ENCODE peak calls at places on chromosomes 7 and 10, in four cellular contexts. H, A, K and W are unnamed samples.

GRCh38 chr10:69364232-69364631 is 52.5 kb downstream of the TACR2 start:
- DNase-seq in H (no peak), K (no peak), A (no peak), W (no peak)

GRCh38 chr7:150368884-150369739 is 490 bp downstream of the REPIN1 start:
- DNase-seq in H (peak; percentile 66), A (peak; percentile 44), K (no peak), W (peak; percentile 33)

GRCh38 chr7:129670636-129671035 is 59.1 kb downstream of the NRF1 start:
- DNase-seq in A (no peak), H (no peak), K (no peak), W (no peak)

GRCh38 chr7:5690931-5691461 is 90.5 kb downstream of the RNF216 start:
- DNase-seq in K (no peak), H (no peak), A (no peak), W (no peak)

GRCh38 chr10:73413528-73414229 is at the start of gene ANXA7:
- DNase-seq in A (peak; percentile 92), K (peak; percentile 82), H (peak; percentile 86), W (peak; percentile 80)

GRCh38 chr10:69497611-69498390 is 46.5 kb downstream of the TSPAN15 start:
- DNase-seq in H (no peak), K (no peak), A (no peak), W (no peak)

GRCh38 chr10:22992621-22993020 is 64.8 kb downstream of the ARMC3 start:
- DNase-seq in H (no peak), K (no peak), A (no peak), W (no peak)

GRCh38 chr7:125355899-125356298 is 426.3 kb upstream of the POT1 start:
- DNase-seq in A (no peak), H (no peak), K (no peak), W (no peak)

GRCh38 chr10:5297466-5297865 is 67.3 kb upstream of the UCN3 start:
- DNase-seq in A (no peak), K (no peak), H (no peak), W (no peak)

GRCh38 chr7:29386196-29386765 is 177.4 kb upstream of the PRR15 start:
- DNase-seq in K (no peak), H (no peak), A (no peak), W (no peak)

GRCh38 chr10:52111151-52111891 is 202.8 kb upstream of the DKK1 start:
- DNase-seq in H (no peak), K (no peak), A (no peak), W (no peak)

GRCh38 chr7:112897839-112898431 is 107.7 kb upstream of the TMEM168 start:
- DNase-seq in H (no peak), K (no peak), A (no peak), W (no peak)

GRCh38 chr7:139738101-139738489 is 39.7 kb downstream of the HIPK2 start:
- DNase-seq in H (no peak), A (no peak), K (no peak), W (no peak)

GRCh38 chr10:49700997-49701396 is 21.5 kb downstream of the C10orf53 start:
- DNase-seq in H (no peak), K (no peak), A (no peak), W (no peak)

GRCh38 chr7:46006723-46007122 is 85.7 kb upstream of the IGFBP3 start:
- DNase-seq in K (no peak), A (no peak), H (no peak), W (no peak)

GRCh38 chr7:1175597-1175966 is 15.6 kb upstream of the ZFAND2A start:
- DNase-seq in H (no peak), K (no peak), A (no peak), W (no peak)